ENCODE peak calls at places on chromosome 14, in four cellular contexts. One of them, this sample, is unnamed.

GRCh38 chr14:68250950-68251765 is 431.6 kb downstream of the RAD51B start:
- DNase-seq in transverse colon: no peak
- DNase-seq in esophagus squamous epithelium: no peak
- DNase-seq in lower leg skin: no peak
- DNase-seq in this sample: no peak

GRCh38 chr14:75306917-75307699 is 28.5 kb downstream of the FOS start:
- DNase-seq in esophagus squamous epithelium: no peak
- DNase-seq in lower leg skin: no peak
- DNase-seq in transverse colon: no peak
- DNase-seq in this sample: no peak

GRCh38 chr14:51996148-51996746 is 6.9 kb downstream of the RTRAF start:
- DNase-seq in transverse colon: no peak
- DNase-seq in lower leg skin: no peak
- DNase-seq in esophagus squamous epithelium: no peak
- DNase-seq in this sample: no peak

GRCh38 chr14:49505026-49505766 is 81.0 kb downstream of the RPS29 start:
- DNase-seq in transverse colon: no peak
- DNase-seq in esophagus squamous epithelium: no peak
- DNase-seq in lower leg skin: no peak
- DNase-seq in this sample: no peak

GRCh38 chr14:100818221-100818699 is 7.7 kb upstream of the MEG3 start:
- DNase-seq in esophagus squamous epithelium: no peak
- DNase-seq in lower leg skin: no peak
- DNase-seq in transverse colon: no peak
- DNase-seq in this sample: no peak

GRCh38 chr14:68939893-68940613 is 39.0 kb downstream of the ACTN1 start:
- DNase-seq in transverse colon: peak
- DNase-seq in lower leg skin: no peak
- DNase-seq in esophagus squamous epithelium: no peak
- DNase-seq in this sample: peak

GRCh38 chr14:103434868-103435442 is 49.7 kb downstream of the MARK3 start:
- DNase-seq in transverse colon: no peak
- DNase-seq in lower leg skin: no peak
- DNase-seq in esophagus squamous epithelium: no peak
- DNase-seq in this sample: no peak

GRCh38 chr14:53570411-53571387 is 385.9 kb downstream of the BMP4 start:
- DNase-seq in lower leg skin: no peak
- DNase-seq in esophagus squamous epithelium: no peak
- DNase-seq in transverse colon: no peak
- DNase-seq in this sample: no peak

GRCh38 chr14:81219821-81220487 is 805 bp downstream of the GTF2A1 start:
- DNase-seq in transverse colon: peak
- DNase-seq in lower leg skin: no peak
- DNase-seq in esophagus squamous epithelium: no peak
- DNase-seq in this sample: no peak

GRCh38 chr14:97624985-97625384 is 827.8 kb downstream of the VRK1 start:
- DNase-seq in lower leg skin: no peak
- DNase-seq in esophagus squamous epithelium: no peak
- DNase-seq in transverse colon: no peak
- DNase-seq in this sample: no peak

GRCh38 chr14:105475916-105476845 is 1.6 kb downstream of the CRIP2 start:
- DNase-seq in lower leg skin: no peak
- DNase-seq in esophagus squamous epithelium: no peak
- DNase-seq in transverse colon: no peak
- DNase-seq in this sample: no peak

GRCh38 chr14:78921856-78922255 is 751.7 kb downstream of the NRXN3 start:
- DNase-seq in transverse colon: no peak
- DNase-seq in esophagus squamous epithelium: no peak
- DNase-seq in lower leg skin: no peak
- DNase-seq in this sample: no peak

DNA sequence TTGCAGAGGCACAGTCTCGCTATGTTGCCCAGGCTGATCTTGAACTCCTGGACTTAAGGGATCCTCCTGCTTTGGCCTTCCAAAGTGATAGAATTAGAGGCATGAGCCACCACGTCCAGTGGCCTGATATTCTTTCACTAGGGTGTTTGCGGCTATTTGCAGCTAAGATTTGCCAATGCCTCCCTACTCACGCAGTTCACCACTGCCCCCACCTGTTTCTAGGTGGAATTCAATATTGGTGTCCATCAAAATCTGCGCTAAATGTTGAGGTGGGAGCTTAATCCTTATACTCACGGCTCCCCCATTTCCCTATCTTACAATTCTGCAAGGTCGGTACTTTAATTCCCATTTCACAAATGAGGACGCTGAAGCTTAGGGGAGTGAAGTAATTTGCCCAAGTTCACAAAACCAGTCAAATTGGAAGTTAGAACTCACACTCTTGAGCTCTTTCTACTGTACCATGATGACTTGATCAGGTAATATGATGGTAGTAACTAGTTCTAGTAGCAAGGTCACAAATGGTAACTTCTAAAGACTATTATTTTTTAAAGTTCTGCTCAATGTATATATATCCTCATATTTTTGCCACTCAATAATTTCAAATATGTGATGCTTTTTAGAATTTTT is 22.1 kb upstream of the LRRC9 start:
- DNase-seq in transverse colon: peak
- DNase-seq in lower leg skin: peak
- DNase-seq in esophagus squamous epithelium: no peak
- DNase-seq in this sample: no peak
- TF ChIP-seq CTCF in transverse colon: peak
- TF ChIP-seq CTCF in lower leg skin: no peak
- TF ChIP-seq CTCF in esophagus squamous epithelium: no peak
- TF ChIP-seq CTCF in this sample: peak

GRCh38 chr14:88559852-88560251 is 3.0 kb upstream of the ZC3H14 start:
- DNase-seq in transverse colon: no peak
- DNase-seq in lower leg skin: no peak
- DNase-seq in esophagus squamous epithelium: no peak
- DNase-seq in this sample: no peak

GRCh38 chr14:88562532-88562830 is 356 bp upstream of the ZC3H14 start:
- DNase-seq in transverse colon: no peak
- DNase-seq in esophagus squamous epithelium: no peak
- DNase-seq in lower leg skin: no peak
- DNase-seq in this sample: no peak

GRCh38 chr14:88565427-88565826 is 2.6 kb downstream of the ZC3H14 start:
- DNase-seq in lower leg skin: no peak
- DNase-seq in transverse colon: no peak
- DNase-seq in esophagus squamous epithelium: no peak
- DNase-seq in this sample: no peak

GRCh38 chr14:88563845-88564244 is 1.0 kb downstream of the ZC3H14 start:
- DNase-seq in esophagus squamous epithelium: no peak
- DNase-seq in lower leg skin: no peak
- DNase-seq in transverse colon: no peak
- DNase-seq in this sample: no peak

DNA sequence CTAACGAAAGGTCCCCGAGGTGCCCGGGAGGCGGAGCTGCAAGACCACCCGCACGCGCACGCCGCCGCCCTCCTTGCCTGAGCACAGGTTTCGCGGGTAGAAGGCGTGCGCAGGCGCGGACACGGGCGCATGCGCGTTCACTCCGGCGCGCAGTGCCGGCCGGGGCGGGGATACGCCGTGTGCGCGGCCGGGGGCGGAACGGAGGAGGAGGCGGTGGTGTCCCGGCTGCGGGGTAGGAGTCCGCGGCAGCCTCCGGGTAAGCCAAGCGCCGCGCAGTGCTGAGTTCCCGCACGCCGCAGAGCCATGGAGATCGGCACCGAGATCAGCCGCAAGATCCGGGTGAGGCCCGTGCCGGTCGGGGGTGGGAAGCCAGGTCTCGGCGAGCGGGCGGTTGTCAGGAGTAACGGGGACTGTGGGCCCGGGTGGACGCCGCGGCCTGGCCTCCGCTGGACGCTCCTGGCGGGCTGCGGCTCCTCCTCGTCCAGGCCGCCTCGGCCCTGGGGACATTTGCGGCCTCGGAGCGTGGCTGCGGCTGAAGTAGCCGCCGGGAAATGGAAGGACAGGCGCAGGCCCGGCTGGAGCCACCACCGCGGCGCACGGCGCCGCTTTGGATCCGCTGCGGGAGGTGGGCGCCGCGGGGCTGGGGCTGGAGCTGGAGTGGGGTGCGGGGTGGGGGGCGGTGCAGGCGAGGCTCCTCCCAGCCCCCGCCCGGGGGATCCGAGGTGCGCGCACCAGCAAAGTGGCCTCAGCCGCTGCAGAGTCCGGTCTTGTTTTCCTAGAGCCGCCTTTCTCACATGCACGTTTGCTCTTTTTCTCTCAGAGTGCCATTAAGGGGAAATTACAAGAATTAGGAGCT is at the start of gene ZC3H14:
- DNase-seq in esophagus squamous epithelium: peak
- DNase-seq in lower leg skin: peak
- DNase-seq in transverse colon: peak
- DNase-seq in this sample: peak
- TF ChIP-seq CTCF in esophagus squamous epithelium: no peak
- TF ChIP-seq CTCF in lower leg skin: no peak
- TF ChIP-seq CTCF in transverse colon: no peak
- TF ChIP-seq CTCF in this sample: no peak

GRCh38 chr14:66610154-66610563 is 102.2 kb downstream of the GPHN start:
- DNase-seq in esophagus squamous epithelium: no peak
- DNase-seq in transverse colon: no peak
- DNase-seq in lower leg skin: no peak
- DNase-seq in this sample: no peak
- TF ChIP-seq CTCF in esophagus squamous epithelium: no peak
- TF ChIP-seq CTCF in transverse colon: no peak
- TF ChIP-seq CTCF in lower leg skin: no peak
- TF ChIP-seq CTCF in this sample: no peak

DNA sequence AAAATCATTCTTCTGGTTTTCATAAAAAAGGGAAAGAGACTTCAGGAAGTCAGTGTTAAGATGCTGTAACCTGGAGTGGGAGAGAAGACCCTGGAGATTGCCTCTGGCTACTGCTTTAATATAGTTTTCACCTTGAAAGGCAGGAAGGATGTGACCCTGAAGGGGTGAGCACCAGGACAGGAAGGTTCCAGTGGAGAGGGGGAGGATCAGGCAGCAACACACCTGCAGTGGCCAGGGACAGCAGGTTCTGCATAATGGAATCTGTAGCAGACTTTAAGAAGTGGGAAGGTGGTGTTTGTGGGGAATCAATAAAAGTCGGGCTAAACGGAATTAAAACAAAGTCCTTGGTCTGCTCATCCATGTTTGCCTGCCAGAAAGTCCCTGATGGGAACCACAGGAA is 6.3 kb upstream of the HEATR5A start:
- DNase-seq in esophagus squamous epithelium: no peak
- DNase-seq in lower leg skin: no peak
- DNase-seq in transverse colon: no peak
- DNase-seq in this sample: no peak
- TF ChIP-seq CTCF in esophagus squamous epithelium: no peak
- TF ChIP-seq CTCF in lower leg skin: no peak
- TF ChIP-seq CTCF in transverse colon: no peak
- TF ChIP-seq CTCF in this sample: no peak

GRCh38 chr14:61959348-61959747 is 197.1 kb downstream of the SNAPC1 start:
- DNase-seq in esophagus squamous epithelium: no peak
- DNase-seq in transverse colon: no peak
- DNase-seq in lower leg skin: no peak
- DNase-seq in this sample: no peak

GRCh38 chr14:61953602-61954001 is 191.4 kb downstream of the SNAPC1 start:
- DNase-seq in transverse colon: no peak
- DNase-seq in lower leg skin: no peak
- DNase-seq in esophagus squamous epithelium: no peak
- DNase-seq in this sample: no peak

GRCh38 chr14:61956517-61956916 is 194.3 kb downstream of the SNAPC1 start:
- DNase-seq in lower leg skin: no peak
- DNase-seq in esophagus squamous epithelium: no peak
- DNase-seq in transverse colon: no peak
- DNase-seq in this sample: no peak
- TF ChIP-seq CTCF in lower leg skin: no peak
- TF ChIP-seq CTCF in esophagus squamous epithelium: no peak
- TF ChIP-seq CTCF in transverse colon: no peak
- TF ChIP-seq CTCF in this sample: no peak

DNA sequence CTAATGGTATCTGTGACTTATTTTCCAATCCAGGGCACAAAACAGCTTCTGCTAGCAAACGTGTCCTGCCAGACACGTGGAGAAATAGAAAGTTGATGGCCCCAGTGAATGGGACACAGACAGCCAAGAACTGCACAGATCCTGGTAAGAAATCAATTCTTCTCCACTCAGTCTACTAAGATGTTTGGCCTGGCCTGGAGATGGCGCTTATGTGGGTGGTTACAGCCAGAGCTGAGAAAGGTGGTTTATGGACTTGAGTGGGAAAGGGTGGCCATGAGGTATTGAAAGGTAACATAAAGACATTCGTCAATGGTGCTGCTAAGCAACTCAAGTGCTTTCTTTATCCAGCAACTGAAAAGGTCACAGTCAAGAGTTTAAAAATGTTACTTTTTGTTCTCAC is 2.9 kb downstream of the SLC24A4 start:
- DNase-seq in lower leg skin: no peak
- DNase-seq in esophagus squamous epithelium: no peak
- DNase-seq in transverse colon: no peak
- DNase-seq in this sample: no peak
- TF ChIP-seq CTCF in lower leg skin: no peak
- TF ChIP-seq CTCF in esophagus squamous epithelium: no peak
- TF ChIP-seq CTCF in transverse colon: no peak
- TF ChIP-seq CTCF in this sample: peak

DNA sequence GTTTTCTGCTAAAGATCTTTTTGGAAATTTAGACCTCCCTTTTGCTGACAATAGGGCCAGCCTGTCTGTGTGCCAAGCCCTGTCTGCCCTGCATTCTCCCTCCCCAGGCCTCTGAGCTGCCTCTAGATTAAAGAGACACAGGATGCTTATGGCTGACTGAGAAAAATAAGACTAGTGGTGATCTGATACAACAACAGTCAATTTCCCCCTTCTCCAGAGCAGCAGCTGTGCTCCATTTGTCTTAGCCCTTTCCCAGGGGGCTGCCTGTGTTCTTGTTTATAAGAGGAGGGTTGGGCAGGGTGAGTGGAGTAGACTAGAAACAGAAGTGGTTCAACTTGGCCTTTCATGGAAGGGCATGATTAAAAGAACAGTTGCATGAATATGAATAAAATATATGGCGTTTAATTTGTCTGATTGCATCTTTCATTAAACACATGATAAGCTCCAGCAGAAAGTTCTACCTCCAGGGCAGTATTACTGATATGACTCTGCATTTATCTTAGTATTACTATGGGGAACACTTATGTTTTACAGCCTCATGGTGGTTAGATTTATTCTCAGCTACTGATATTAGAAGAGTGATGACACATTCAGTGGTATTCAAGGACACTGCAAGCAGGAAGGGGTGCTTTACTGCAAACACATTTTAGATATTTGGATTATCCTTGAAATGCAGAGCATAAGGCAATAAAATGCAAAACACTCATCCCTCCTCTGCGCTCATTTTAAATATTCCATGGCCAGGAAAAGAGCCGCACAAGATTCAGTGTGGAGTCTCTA is 150.1 kb upstream of the CLEC14A start:
- DNase-seq in lower leg skin: no peak
- DNase-seq in esophagus squamous epithelium: no peak
- DNase-seq in transverse colon: no peak
- DNase-seq in this sample: no peak
- TF ChIP-seq CTCF in lower leg skin: no peak
- TF ChIP-seq CTCF in esophagus squamous epithelium: no peak
- TF ChIP-seq CTCF in transverse colon: no peak
- TF ChIP-seq CTCF in this sample: no peak

This sample was measured in osteocyte.